ENCODE peak calls at places on chromosomes 6 and 20, in four cellular contexts. One of them, this sample, is unnamed.

GRCh38 chr6:100913400-100914276 is 32.5 kb upstream of the ASCC3 start:
- DNase-seq in suprapubic skin: no peak
- DNase-seq in breast epithelium: no peak
- DNase-seq in tibial nerve: no peak
- DNase-seq in this sample: no peak

GRCh38 chr6:84597238-84597875 is 167.0 kb downstream of the TBX18 start:
- DNase-seq in breast epithelium: no peak
- DNase-seq in tibial nerve: no peak
- DNase-seq in suprapubic skin: no peak
- DNase-seq in this sample: no peak

GRCh38 chr6:164039954-164040375 is 625.4 kb downstream of the QKI start:
- DNase-seq in breast epithelium: no peak
- DNase-seq in suprapubic skin: no peak
- DNase-seq in tibial nerve: no peak
- DNase-seq in this sample: peak; percentile 79

GRCh38 chr20:47263502-47264084 is 92.9 kb downstream of the ZMYND8 start:
- DNase-seq in tibial nerve: no peak
- DNase-seq in suprapubic skin: no peak
- DNase-seq in breast epithelium: no peak
- DNase-seq in this sample: no peak

GRCh38 chr20:6008254-6008653 is 45.6 kb downstream of the LRRN4 start:
- DNase-seq in suprapubic skin: peak; percentile 86
- DNase-seq in tibial nerve: peak; percentile 58
- DNase-seq in breast epithelium: no peak
- DNase-seq in this sample: peak; percentile 48

GRCh38 chr20:41696428-41696827 is 78.3 kb upstream of the CHD6 start:
- DNase-seq in tibial nerve: no peak
- DNase-seq in suprapubic skin: no peak
- DNase-seq in breast epithelium: no peak
- DNase-seq in this sample: no peak

GRCh38 chr6:117829594-117830319 is 77.3 kb upstream of the SLC35F1 start:
- DNase-seq in breast epithelium: no peak
- DNase-seq in suprapubic skin: no peak
- DNase-seq in tibial nerve: no peak
- DNase-seq in this sample: no peak

GRCh38 chr6:56374841-56375369 is 127.5 kb upstream of the COL21A1 start:
- DNase-seq in breast epithelium: no peak
- DNase-seq in tibial nerve: peak; percentile 60
- DNase-seq in suprapubic skin: no peak
- DNase-seq in this sample: peak; percentile 46

GRCh38 chr6:160030103-160030502 is 61.2 kb downstream of the IGF2R start:
- DNase-seq in breast epithelium: no peak
- DNase-seq in suprapubic skin: no peak
- DNase-seq in tibial nerve: peak; percentile 81
- DNase-seq in this sample: peak; percentile 92

GRCh38 chr20:62837790-62838458 is 21.1 kb downstream of the COL9A3 start:
- DNase-seq in tibial nerve: peak; percentile 49
- DNase-seq in suprapubic skin: no peak
- DNase-seq in breast epithelium: no peak
- DNase-seq in this sample: no peak

GRCh38 chr6:16494781-16495180 is 256.4 kb downstream of the GMPR start:
- DNase-seq in suprapubic skin: no peak
- DNase-seq in tibial nerve: no peak
- DNase-seq in breast epithelium: no peak
- DNase-seq in this sample: no peak

GRCh38 chr6:168155193-168155592 is 76.2 kb upstream of the FRMD1 start:
- DNase-seq in tibial nerve: no peak
- DNase-seq in suprapubic skin: peak; percentile 16
- DNase-seq in breast epithelium: no peak
- DNase-seq in this sample: no peak

GRCh38 chr6:37731888-37732287 is 34.2 kb upstream of the MDGA1 start:
- DNase-seq in tibial nerve: no peak
- DNase-seq in suprapubic skin: no peak
- DNase-seq in breast epithelium: no peak
- DNase-seq in this sample: no peak

GRCh38 chr6:3797231-3798200 is 46.0 kb upstream of the PXDC1 start:
- DNase-seq in tibial nerve: no peak
- DNase-seq in breast epithelium: no peak
- DNase-seq in suprapubic skin: no peak
- DNase-seq in this sample: no peak

GRCh38 chr20:53819973-53820451 is 226.4 kb upstream of the ZNF217 start:
- DNase-seq in suprapubic skin: no peak
- DNase-seq in tibial nerve: no peak
- DNase-seq in breast epithelium: no peak
- DNase-seq in this sample: no peak

GRCh38 chr20:31990958-31991705 is 19.1 kb upstream of the CCM2L start:
- DNase-seq in tibial nerve: no peak
- DNase-seq in breast epithelium: no peak
- DNase-seq in suprapubic skin: no peak
- DNase-seq in this sample: no peak

GRCh38 chr20:36279362-36279761 is 26.8 kb upstream of the DLGAP4 start:
- DNase-seq in breast epithelium: no peak
- DNase-seq in tibial nerve: no peak
- DNase-seq in suprapubic skin: no peak
- DNase-seq in this sample: no peak

GRCh38 chr6:109075934-109076333 is 18.7 kb downstream of the SESN1 start:
- DNase-seq in tibial nerve: no peak
- DNase-seq in breast epithelium: no peak
- DNase-seq in suprapubic skin: no peak
- DNase-seq in this sample: no peak

GRCh38 chr6:12420626-12421025 is 130.5 kb downstream of the EDN1 start:
- DNase-seq in tibial nerve: no peak
- DNase-seq in suprapubic skin: no peak
- DNase-seq in breast epithelium: no peak
- DNase-seq in this sample: no peak

GRCh38 chr6:42907336-42907735 is 8.5 kb upstream of the PTCRA start:
- DNase-seq in tibial nerve: no peak
- DNase-seq in suprapubic skin: no peak
- DNase-seq in breast epithelium: no peak
- DNase-seq in this sample: peak; percentile 89

GRCh38 chr6:153442096-153442495 is 311.0 kb upstream of the RGS17 start:
- DNase-seq in suprapubic skin: no peak
- DNase-seq in tibial nerve: no peak
- DNase-seq in breast epithelium: no peak
- DNase-seq in this sample: no peak

GRCh38 chr20:62980970-62981369 is 25.8 kb downstream of the BHLHE23 start:
- DNase-seq in breast epithelium: no peak
- DNase-seq in tibial nerve: no peak
- DNase-seq in suprapubic skin: no peak
- DNase-seq in this sample: no peak

GRCh38 chr20:58447733-58448391 is 58.8 kb downstream of the VAPB start:
- DNase-seq in breast epithelium: no peak
- DNase-seq in tibial nerve: peak; percentile 14
- DNase-seq in suprapubic skin: no peak
- DNase-seq in this sample: no peak

GRCh38 chr6:133632206-133632605 is 256.7 kb upstream of the TCF21 start:
- DNase-seq in breast epithelium: no peak
- DNase-seq in tibial nerve: no peak
- DNase-seq in suprapubic skin: no peak
- DNase-seq in this sample: no peak

GRCh38 chr6:70673601-70674000 is 5.9 kb downstream of the SMAP1 start:
- DNase-seq in tibial nerve: no peak
- DNase-seq in breast epithelium: no peak
- DNase-seq in suprapubic skin: no peak
- DNase-seq in this sample: no peak

GRCh38 chr6:63816979-63817436 is 181.4 kb downstream of the PHF3 start:
- DNase-seq in suprapubic skin: no peak
- DNase-seq in tibial nerve: no peak
- DNase-seq in breast epithelium: no peak
- DNase-seq in this sample: no peak

GRCh38 chr6:139690007-139690406 is 315.6 kb upstream of the CITED2 start:
- DNase-seq in breast epithelium: no peak
- DNase-seq in tibial nerve: no peak
- DNase-seq in suprapubic skin: no peak
- DNase-seq in this sample: no peak

GRCh38 chr6:156794963-156795362 is 17.8 kb downstream of the ARID1B start:
- DNase-seq in suprapubic skin: no peak
- DNase-seq in tibial nerve: no peak
- DNase-seq in breast epithelium: no peak
- DNase-seq in this sample: no peak

GRCh38 chr6:11320914-11321549 is 88.6 kb upstream of the NEDD9 start:
- DNase-seq in tibial nerve: no peak
- DNase-seq in suprapubic skin: no peak
- DNase-seq in breast epithelium: no peak
- DNase-seq in this sample: no peak

GRCh38 chr6:11315743-11316437 is 83.4 kb upstream of the NEDD9 start:
- DNase-seq in breast epithelium: no peak
- DNase-seq in tibial nerve: no peak
- DNase-seq in suprapubic skin: no peak
- DNase-seq in this sample: no peak

GRCh38 chr6:11322252-11322885 is 89.9 kb upstream of the NEDD9 start:
- DNase-seq in suprapubic skin: no peak
- DNase-seq in breast epithelium: no peak
- DNase-seq in tibial nerve: no peak
- DNase-seq in this sample: no peak

GRCh38 chr6:11318835-11319813 is 86.7 kb upstream of the NEDD9 start:
- DNase-seq in suprapubic skin: no peak
- DNase-seq in tibial nerve: no peak
- DNase-seq in breast epithelium: no peak
- DNase-seq in this sample: no peak

GRCh38 chr6:11317885-11318771 is 85.7 kb upstream of the NEDD9 start:
- DNase-seq in tibial nerve: peak; percentile 40
- DNase-seq in breast epithelium: peak; percentile 58
- DNase-seq in suprapubic skin: no peak
- DNase-seq in this sample: peak; percentile 44
- TF ChIP-seq POLR2A in tibial nerve: no peak
- TF ChIP-seq POLR2A in breast epithelium: no peak
- TF ChIP-seq POLR2A in suprapubic skin: no peak
- TF ChIP-seq POLR2A in this sample: no peak

DNA sequence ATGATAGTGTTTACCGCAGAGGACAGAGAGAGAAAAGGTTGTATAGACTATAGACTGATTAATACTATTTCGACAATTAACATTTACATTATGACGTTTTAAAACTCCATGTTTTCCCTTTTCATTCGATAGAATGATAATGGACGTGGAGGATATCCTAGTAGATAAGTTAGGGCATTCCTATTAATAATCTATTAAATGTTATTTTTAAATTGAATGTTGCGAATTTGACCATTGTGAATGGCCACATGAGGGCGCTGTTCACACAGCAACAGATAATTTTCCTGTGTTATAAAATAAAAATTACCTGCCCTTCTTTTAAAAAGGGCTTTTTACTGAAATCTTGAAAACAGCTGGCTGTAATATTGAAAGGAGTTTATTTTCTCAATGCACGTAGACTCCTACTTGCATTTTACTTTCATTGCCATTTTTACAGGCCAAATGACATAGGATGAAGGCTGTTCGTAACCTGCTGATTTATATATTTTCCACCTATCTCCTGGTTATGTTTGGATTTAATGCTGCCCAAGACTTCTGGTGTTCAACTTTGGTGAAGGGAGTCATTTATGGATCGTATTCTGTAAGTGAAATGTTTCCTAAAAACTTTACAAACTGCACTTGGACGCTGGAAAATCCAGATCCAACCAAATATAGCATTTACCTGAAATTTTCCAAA is 3.3 kb downstream of the ADGRB3 start:
- DNase-seq in suprapubic skin: no peak
- DNase-seq in breast epithelium: no peak
- DNase-seq in tibial nerve: peak; percentile 50
- DNase-seq in this sample: peak; percentile 38
- H3K4me3 ChIP-seq in suprapubic skin: no peak overlapping the region
- H3K4me3 ChIP-seq in breast epithelium: no peak overlapping the region
- H3K4me3 ChIP-seq in tibial nerve: peak overlapping the region; percentile 77
- H3K4me3 ChIP-seq in this sample: no peak overlapping the region

GRCh38 chr6:30721198-30722024 is 1.3 kb downstream of the TUBB start:
- DNase-seq in tibial nerve: peak; percentile 84
- DNase-seq in breast epithelium: peak; percentile 92
- DNase-seq in suprapubic skin: peak; percentile 92
- DNase-seq in this sample: peak; percentile 93
- TF ChIP-seq POLR2A in tibial nerve: no peak
- TF ChIP-seq POLR2A in breast epithelium: no peak
- TF ChIP-seq POLR2A in suprapubic skin: no peak
- TF ChIP-seq POLR2A in this sample: no peak

DNA sequence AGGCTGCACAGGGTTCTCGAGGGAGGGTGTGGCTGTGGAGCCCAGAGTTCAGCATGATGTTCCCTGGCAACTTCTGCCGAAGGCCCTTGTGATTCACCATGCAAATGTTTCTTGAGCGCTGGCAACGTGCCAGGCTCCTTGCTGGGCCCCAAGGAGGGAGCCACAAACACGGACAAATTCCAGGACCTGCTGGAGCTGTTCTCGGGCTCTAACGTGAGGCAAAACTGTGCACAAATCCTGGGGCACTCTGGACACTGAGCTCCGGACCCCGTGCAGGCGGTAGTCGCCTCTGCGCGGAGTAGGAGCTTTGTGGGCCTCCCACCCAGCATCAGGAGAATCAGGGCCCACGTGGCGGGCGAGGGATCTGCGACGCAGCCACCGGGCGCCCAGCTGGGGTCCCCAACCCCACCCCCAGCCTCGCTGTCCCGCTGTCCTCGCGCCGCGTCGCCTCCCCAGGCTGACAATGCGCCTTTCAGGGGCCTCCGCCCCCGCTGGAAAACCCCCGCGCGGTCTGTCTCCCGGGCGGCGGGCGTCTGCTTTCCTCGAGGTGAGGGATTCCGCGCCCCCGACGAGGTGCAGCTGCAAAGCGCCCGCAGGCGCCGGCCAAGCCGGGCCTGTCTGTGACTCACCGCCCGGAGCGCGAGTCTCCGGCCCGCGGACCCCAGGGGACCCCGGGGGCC is 31.7 kb upstream of the SCUBE3 start:
- DNase-seq in tibial nerve: peak; percentile 40
- DNase-seq in breast epithelium: peak; percentile 67
- DNase-seq in suprapubic skin: no peak
- DNase-seq in this sample: peak; percentile 74
- H3K4me3 ChIP-seq in tibial nerve: no peak overlapping the region
- H3K4me3 ChIP-seq in breast epithelium: no peak overlapping the region
- H3K4me3 ChIP-seq in suprapubic skin: no peak overlapping the region
- H3K4me3 ChIP-seq in this sample: no peak overlapping the region

DNA sequence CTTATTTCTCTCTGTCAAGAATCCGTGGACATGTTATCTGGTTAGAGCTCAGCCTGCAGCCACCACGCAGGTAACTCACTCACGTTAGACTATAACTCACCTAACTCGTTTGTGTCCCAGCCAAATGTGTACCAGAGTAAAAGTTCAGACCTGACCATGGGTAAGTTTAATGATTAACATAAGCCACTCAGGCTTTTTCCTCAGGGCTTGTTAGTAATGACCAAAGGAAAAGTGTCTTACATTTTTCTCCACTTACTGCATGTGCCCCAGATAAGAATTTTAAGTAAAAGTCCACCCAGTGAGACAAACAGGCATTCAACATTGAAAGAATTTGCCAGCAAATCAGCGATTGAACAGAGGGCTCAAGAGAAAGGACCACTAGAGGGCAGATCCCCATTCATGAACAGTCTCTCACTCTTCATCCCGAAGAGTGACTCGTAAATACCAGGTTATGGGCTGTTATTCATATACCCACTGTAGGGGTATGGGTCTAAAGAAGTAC is at the start of gene PKHD1:
- DNase-seq in suprapubic skin: no peak
- DNase-seq in tibial nerve: no peak
- DNase-seq in breast epithelium: no peak
- DNase-seq in this sample: no peak
- TF ChIP-seq POLR2A in suprapubic skin: no peak
- TF ChIP-seq POLR2A in tibial nerve: no peak
- TF ChIP-seq POLR2A in breast epithelium: no peak
- TF ChIP-seq POLR2A in this sample: no peak